ENCODE peak calls at places on chromosome 14, in nine cellular contexts. H is fibroblast of mammary gland, I is H9, W is AG09309, U is brain microvascular endothelial cell, Q is heart right ventricle, Z is body of pancreas, L is stomach, E is DND-41. M is an unnamed sample.

GRCh38 chr14:70653662-70654061 is 11.9 kb downstream of the TTC9 start:
- DNase-seq in H (no peak), I (no peak), W (no peak), U (no peak), Q (no peak), Z (no peak), L (no peak), E (no peak), M (no peak)

GRCh38 chr14:24348186-24348585 is 8.4 kb upstream of the RIPK3 start:
- DNase-seq in H (no peak), I (no peak), W (no peak), U (no peak), Q (no peak), Z (no peak), L (no peak), E (no peak), M (no peak)

GRCh38 chr14:101947577-101947903 is 16.8 kb upstream of the DYNC1H1 start:
- DNase-seq in H (no peak), I (no peak), W (no peak), U (no peak), Q (no peak), Z (no peak), L (no peak), E (peak), M (peak)

GRCh38 chr14:100708349-100709217 is 18.1 kb upstream of the DLK1 start:
- DNase-seq in H (peak), I (peak), W (no peak), U (no peak), Q (peak), Z (peak), L (peak), E (no peak), M (no peak)

GRCh38 chr14:61025239-61026223 is 44.5 kb downstream of the SLC38A6 start:
- DNase-seq in H (peak), I (peak), W (peak), U (peak), Q (peak), Z (peak), L (peak), E (peak), M (peak)

GRCh38 chr14:90491221-90491867 is 94.5 kb downstream of the CALM1 start:
- DNase-seq in H (peak), I (no peak), W (peak), U (peak), Q (peak), Z (peak), L (no peak), E (no peak), M (no peak)

GRCh38 chr14:77372304-77372841 is 4.5 kb downstream of the TMED8 start:
- DNase-seq in H (peak), I (no peak), W (peak), U (peak), Q (no peak), Z (no peak), L (no peak), E (no peak), M (no peak)

GRCh38 chr14:70753518-70753953 is 55.8 kb downstream of the MAP3K9 start:
- DNase-seq in H (no peak), I (no peak), W (no peak), U (no peak), Q (no peak), Z (peak), L (peak), E (no peak), M (no peak)

GRCh38 chr14:98227000-98227726 is 1044.8 kb downstream of the BCL11B start:
- DNase-seq in H (no peak), I (no peak), W (no peak), U (no peak), Q (no peak), Z (no peak), L (no peak), E (no peak), M (peak)

GRCh38 chr14:23580152-23580926 is 1.7 kb upstream of the JPH4 start:
- DNase-seq in H (no peak), I (peak), W (no peak), U (no peak), Q (no peak), Z (no peak), L (peak), E (no peak), M (no peak)

GRCh38 chr14:72782817-72783216 is 111.1 kb downstream of the DPF3 start:
- DNase-seq in H (no peak), I (no peak), W (no peak), U (no peak), Q (no peak), Z (no peak), L (no peak), E (no peak), M (no peak)

GRCh38 chr14:101862711-101863110 is 101.2 kb downstream of the PPP2R5C start:
- DNase-seq in H (peak), I (no peak), W (no peak), U (no peak), Q (no peak), Z (no peak), L (no peak), E (no peak), M (no peak)

DNA sequence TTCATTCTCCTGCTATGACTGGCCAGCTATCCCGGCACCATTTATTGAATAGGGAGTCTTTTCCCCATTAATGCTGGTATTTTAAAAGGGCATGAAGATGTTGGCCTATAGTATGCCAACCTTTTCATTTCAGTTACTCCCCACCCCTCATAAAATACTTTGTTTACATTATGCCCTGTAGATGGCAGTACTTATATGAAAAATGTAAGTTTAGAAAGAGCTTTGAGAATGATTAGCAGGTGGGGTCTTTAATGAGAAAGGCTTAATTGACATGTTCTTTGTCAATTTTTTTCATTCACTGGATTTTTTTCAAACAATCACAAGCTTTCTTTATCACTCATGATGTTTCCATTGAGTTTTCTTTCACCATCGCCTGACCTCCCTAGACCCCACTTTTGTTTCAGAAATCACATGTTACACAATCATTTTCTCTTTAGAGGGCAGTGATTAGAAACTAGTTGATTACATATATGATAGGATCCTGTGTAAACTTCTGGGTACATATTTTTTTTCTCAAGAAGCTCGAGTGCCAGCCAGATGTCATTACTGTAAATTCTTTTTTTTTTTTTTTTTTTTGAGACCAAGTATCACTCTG is 62.6 kb upstream of the PSMA6 start:
- DNase-seq in H (peak), I (no peak), W (no peak), U (no peak), Q (no peak), Z (no peak), L (no peak), E (no peak), M (no peak)
- TF ChIP-seq CTCF in H (peak), I (peak), W (no peak), U (peak), Q (peak), Z (peak), L (no peak), E (peak), M (peak)

DNA sequence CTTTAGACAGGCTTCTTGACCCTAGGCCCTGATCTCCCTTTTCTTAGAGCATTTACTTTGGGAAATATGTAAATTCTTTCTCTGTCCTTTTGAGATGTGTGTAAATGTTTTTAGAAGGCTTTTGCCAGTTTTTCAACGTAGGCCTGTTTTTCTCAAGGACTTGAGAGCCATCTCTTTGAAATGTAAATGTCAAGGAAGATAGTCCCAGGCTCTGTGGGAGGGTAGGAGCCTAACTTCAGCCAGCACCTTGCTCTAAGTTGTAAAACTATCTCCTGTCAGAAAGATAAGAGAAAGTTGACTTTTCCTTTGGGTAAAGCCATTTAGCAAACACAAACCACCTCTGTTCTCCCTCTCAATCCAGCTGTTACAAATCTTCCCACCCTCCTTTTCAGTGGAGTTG is 219.8 kb downstream of the RPS29 start:
- DNase-seq in H (no peak), I (no peak), W (no peak), U (no peak), Q (no peak), Z (no peak), L (no peak), E (no peak), M (no peak)
- TF ChIP-seq CTCF in H (no peak), I (no peak), W (no peak), U (no peak), Q (no peak), Z (no peak), L (no peak), E (no peak), M (no peak)

GRCh38 chr14:35944847-35945246 is 118.7 kb downstream of the BRMS1L start:
- DNase-seq in H (no peak), I (peak), W (no peak), U (no peak), Q (no peak), Z (no peak), L (no peak), E (peak), M (peak)
- TF ChIP-seq CTCF in H (no peak), I (peak), W (no peak), U (peak), Q (no peak), Z (no peak), L (no peak), E (peak), M (peak)

GRCh38 chr14:20684662-20685456 is 499 bp downstream of the RNASE4 start:
- DNase-seq in H (peak), I (peak), W (peak), U (peak), Q (peak), Z (peak), L (peak), E (no peak), M (no peak)
- TF ChIP-seq CTCF in H (no peak), I (no peak), W (no peak), U (no peak), Q (no peak), Z (no peak), L (no peak), E (no peak), M (no peak)

DNA sequence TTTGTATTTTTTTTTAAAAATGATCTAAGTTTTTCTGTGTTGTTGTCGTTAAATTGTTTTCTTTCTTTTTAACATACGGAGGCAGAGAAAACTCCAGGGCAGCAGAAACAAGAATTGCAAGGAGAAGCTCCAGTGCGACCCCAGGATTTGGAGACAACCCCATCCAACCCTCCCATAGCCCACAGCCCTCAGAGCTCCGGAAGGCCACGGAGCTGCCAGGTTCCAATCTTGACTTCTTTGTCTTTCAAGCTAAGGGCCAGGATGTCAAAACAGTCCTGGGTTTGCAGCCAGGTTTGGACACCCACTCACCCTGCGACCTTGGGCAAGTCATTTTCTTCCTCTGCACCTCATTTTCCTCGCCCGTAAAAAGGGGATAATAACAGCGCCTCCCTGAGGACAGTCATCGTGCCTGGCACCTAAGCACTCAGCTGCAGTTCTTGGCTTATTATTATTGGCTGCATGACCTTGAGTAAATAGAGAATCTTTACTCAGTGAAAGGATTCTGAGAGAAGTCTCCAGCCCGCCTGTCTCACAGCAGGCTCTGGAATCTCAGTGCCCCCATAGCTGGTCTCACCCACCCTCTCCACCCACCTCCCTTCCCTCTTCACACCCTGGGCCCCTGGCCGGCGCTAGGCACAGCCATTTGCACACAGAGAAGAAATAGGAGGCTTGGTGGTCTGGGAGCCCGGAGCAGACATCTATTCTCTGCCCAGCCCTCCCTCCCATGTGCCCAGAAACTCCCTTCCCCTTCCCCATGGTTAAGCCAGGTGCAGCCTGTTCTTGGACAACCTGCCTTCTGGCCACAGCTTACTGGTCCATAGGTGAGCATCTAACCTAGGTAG is 79.4 kb upstream of the BCL11B start:
- DNase-seq in H (no peak), I (no peak), W (no peak), U (no peak), Q (no peak), Z (no peak), L (no peak), E (no peak), M (no peak)
- TF ChIP-seq CTCF in H (no peak), I (peak), W (no peak), U (no peak), Q (no peak), Z (no peak), L (no peak), E (peak), M (no peak)

GRCh38 chr14:22163051-22163450 is 426.0 kb downstream of the DAD1 start:
- DNase-seq in H (peak), I (no peak), W (no peak), U (no peak), Q (no peak), Z (no peak), L (no peak), E (no peak), M (no peak)
- TF ChIP-seq CTCF in H (no peak), I (peak), W (no peak), U (peak), Q (no peak), Z (peak), L (no peak), E (peak), M (no peak)

DNA sequence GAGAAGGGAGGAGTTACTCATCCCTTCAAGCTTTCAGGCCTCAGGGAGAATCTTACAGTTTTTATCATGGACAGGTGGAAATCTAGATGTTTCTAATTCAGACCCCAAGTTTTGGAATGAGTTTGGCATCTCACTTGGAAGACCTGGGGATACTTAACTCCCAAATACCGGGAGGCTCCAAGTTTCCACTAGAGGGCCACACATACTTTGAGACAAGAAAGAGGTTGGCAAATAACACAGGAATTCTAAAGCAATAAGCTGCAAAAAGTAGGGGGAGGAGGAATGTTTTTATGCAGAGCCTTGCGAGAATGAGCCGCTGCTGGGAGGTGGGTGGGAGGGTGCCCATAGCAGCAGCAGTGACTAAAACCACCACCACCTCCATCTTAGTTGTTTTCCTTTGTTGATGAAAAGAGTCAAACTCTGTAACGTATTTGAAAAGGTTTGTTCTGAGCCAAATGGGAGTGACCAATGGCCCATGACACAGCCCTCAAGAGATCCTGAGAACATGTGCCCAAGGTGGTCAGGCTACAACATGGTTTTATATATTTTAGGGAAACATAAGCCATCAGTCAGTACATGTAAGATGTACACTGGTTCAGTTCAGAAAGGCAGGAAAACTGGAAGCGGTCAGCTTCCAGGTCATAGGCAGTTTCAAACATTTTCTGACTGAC is 34.2 kb upstream of the RNASE1 start:
- DNase-seq in H (peak), I (peak), W (no peak), U (peak), Q (no peak), Z (peak), L (peak), E (no peak), M (no peak)
- TF ChIP-seq CTCF in H (peak), I (peak), W (peak), U (peak), Q (peak), Z (peak), L (no peak), E (peak), M (no peak)

M was measured in activated CD8-positive, alpha-beta T cell treated with anti-CD3 and anti-CD28 coated beads for 36 hours.